ENCODE peak calls at places on chromosomes 6 and 20, in eight cellular contexts. K is tibial artery, G is IMR-90, X is mesenchymal stem cell, O is fibroblast of lung, W is OCI-LY7, A is substantia nigra, P is heart right ventricle. D is an unnamed sample.

GRCh38 chr20:23225407-23226060 is 125.1 kb upstream of the NXT1 start:
- DNase-seq in W (no peak), O (peak), G (peak), A (peak), P (no peak), X (peak), K (peak), D (peak)

GRCh38 chr6:37807656-37808055 is 11.9 kb upstream of the ZFAND3 start:
- DNase-seq in G (no peak), W (no peak), O (no peak), X (no peak), K (no peak), A (peak), P (no peak), D (no peak)

GRCh38 chr6:89689732-89690131 is 51.2 kb upstream of the LYRM2 start:
- DNase-seq in G (no peak), A (peak), W (no peak), X (no peak), K (no peak), O (no peak), P (peak), D (no peak)

GRCh38 chr6:5783584-5784089 is 223.1 kb downstream of the NRN1 start:
- DNase-seq in A (no peak), P (no peak), K (no peak), W (no peak), X (no peak), O (no peak), G (no peak), D (no peak)

GRCh38 chr6:125789576-125790402 is 971 bp upstream of the NCOA7 start:
- DNase-seq in G (peak), K (peak), W (peak), P (peak), O (peak), A (peak), X (peak), D (peak)

GRCh38 chr6:47308674-47309325 is 905 bp downstream of the TNFRSF21 start:
- DNase-seq in A (peak), G (peak), K (no peak), O (peak), W (peak), X (peak), P (peak), D (peak)

GRCh38 chr20:39568090-39568489 is 605.9 kb downstream of the DHX35 start:
- DNase-seq in W (no peak), A (no peak), X (no peak), K (no peak), G (no peak), O (no peak), P (no peak), D (no peak)

GRCh38 chr6:33869826-33870423 is 66.1 kb upstream of the MLN start:
- DNase-seq in K (no peak), P (no peak), O (no peak), W (no peak), X (no peak), A (no peak), G (no peak), D (no peak)

GRCh38 chr6:169966312-169967181 is 215.1 kb downstream of the ERMARD start:
- DNase-seq in W (no peak), K (no peak), X (no peak), P (no peak), G (no peak), A (no peak), O (no peak), D (peak)

GRCh38 chr6:108565893-108566292 is 5.2 kb downstream of the FOXO3 start:
- DNase-seq in O (peak), W (peak), G (peak), P (peak), K (peak), X (peak), A (no peak), D (no peak)

GRCh38 chr6:115133790-115134189 is 791.0 kb upstream of the HS3ST5 start:
- DNase-seq in P (no peak), G (no peak), K (no peak), W (no peak), A (no peak), O (no peak), X (no peak), D (no peak)

DNA sequence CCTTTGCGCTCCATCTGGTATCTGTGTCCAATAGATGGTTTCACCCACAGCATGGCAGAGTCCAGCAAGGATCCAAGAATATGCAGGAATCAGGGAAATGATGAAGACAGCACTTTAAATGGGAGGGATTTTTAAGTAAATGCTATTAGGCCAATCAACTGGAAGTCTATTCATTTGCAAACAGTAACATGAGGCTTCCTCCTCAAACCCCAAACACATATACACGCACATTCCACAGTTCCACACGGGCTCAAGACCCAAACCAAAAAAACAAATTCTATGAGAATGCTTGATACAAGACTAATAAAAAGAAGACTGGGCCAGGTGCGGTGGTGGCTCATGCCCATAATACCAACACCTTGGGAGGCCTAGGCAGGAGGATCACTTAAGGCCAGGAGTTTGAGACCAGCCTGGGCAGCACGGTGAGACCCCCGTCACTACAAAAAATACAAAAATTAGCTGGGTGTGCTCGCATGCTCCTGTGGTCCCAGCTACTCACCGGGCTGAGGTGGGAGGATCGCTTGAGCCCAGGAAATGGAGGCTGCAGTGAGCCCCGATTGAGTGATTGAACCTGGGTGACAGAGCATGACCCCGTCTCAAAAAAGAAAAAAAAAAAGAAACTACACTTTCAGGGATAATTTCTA is 21.9 kb upstream of the TFAP2C start:
- DNase-seq in P (no peak), A (no peak), K (no peak), G (no peak), X (no peak), W (no peak), O (no peak), D (no peak)
- H3K27ac ChIP-seq in P (no peak), A (no peak), K (no peak), G (no peak), X (no peak), W (no peak), O (no peak), D (no peak)

GRCh38 chr20:17806107-17806506 is 106.3 kb downstream of the BANF2 start:
- DNase-seq in W (no peak), K (no peak), G (no peak), P (no peak), O (no peak), X (no peak), A (no peak), D (no peak)

GRCh38 chr20:17808782-17809181 is 109.0 kb downstream of the BANF2 start:
- DNase-seq in X (no peak), P (no peak), A (no peak), W (no peak), O (no peak), G (no peak), K (no peak), D (no peak)

GRCh38 chr20:17808357-17808756 is 108.6 kb downstream of the BANF2 start:
- DNase-seq in G (peak), K (peak), A (no peak), X (peak), W (no peak), P (peak), O (peak), D (no peak)

GRCh38 chr20:17807670-17808069 is 107.9 kb downstream of the BANF2 start:
- DNase-seq in X (peak), K (no peak), W (no peak), G (peak), A (no peak), P (no peak), O (no peak), D (no peak)

GRCh38 chr20:17806739-17807441 is 107.1 kb downstream of the BANF2 start:
- DNase-seq in K (peak), A (peak), X (no peak), G (peak), O (peak), P (peak), W (no peak), D (peak)
- H3K27ac ChIP-seq in K (peak), A (no peak), X (no peak), G (peak), O (peak), P (peak), W (no peak), D (peak)

GRCh38 chr6:135162678-135163439 is 18.2 kb upstream of the MYB start:
- DNase-seq in A (no peak), K (no peak), W (peak), X (peak), G (no peak), O (no peak), P (no peak), D (no peak)
- H3K27ac ChIP-seq in A (no peak), K (no peak), W (peak), X (no peak), G (no peak), O (no peak), P (no peak), D (no peak)

GRCh38 chr6:69792292-69792691 is 4.5 kb downstream of the LMBRD1 start:
- DNase-seq in X (peak), A (no peak), W (no peak), K (peak), P (no peak), O (no peak), G (no peak), D (no peak)
- H3K27ac ChIP-seq in X (no peak), A (no peak), W (no peak), K (peak), P (peak), O (no peak), G (no peak), D (no peak)

GRCh38 chr20:50015993-50016770 is 33.4 kb downstream of the SNAI1 start:
- DNase-seq in W (no peak), G (no peak), O (no peak), P (no peak), K (no peak), X (peak), A (no peak), D (no peak)

GRCh38 chr20:50014570-50015562 is 32.1 kb downstream of the SNAI1 start:
- DNase-seq in X (no peak), A (no peak), G (no peak), P (no peak), K (no peak), O (no peak), W (no peak), D (no peak)

GRCh38 chr20:50015636-50015992 is 32.8 kb downstream of the SNAI1 start:
- DNase-seq in K (no peak), P (no peak), X (no peak), W (no peak), G (no peak), A (no peak), O (no peak), D (no peak)

GRCh38 chr20:50012282-50013263 is 29.8 kb downstream of the SNAI1 start:
- DNase-seq in W (peak), G (no peak), K (no peak), P (no peak), O (no peak), A (no peak), X (no peak), D (no peak)

DNA sequence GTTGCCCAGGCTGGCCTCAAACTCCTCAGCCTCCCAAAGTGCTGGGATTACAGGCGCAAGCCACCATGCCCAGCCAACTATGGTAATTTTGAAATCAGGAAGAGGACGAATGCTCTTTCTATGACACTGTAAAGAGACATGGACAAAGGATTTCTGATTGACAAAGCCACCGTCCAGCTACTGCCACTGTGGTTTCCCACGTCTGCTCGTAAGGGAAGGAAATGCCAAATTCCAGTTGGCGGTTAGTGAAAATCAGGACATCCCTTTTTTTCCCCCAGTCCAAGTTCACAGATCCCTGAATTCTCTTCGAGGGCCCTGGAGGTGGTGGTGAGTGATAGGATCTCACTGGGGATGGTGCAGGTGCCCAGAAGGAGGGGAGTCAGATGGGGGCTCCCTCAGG is 31.2 kb downstream of the SNAI1 start:
- DNase-seq in X (no peak), O (no peak), G (no peak), A (no peak), W (no peak), K (no peak), P (no peak), D (no peak)
- H3K27ac ChIP-seq in X (no peak), O (no peak), G (no peak), A (no peak), W (peak), K (no peak), P (no peak), D (no peak)

DNA sequence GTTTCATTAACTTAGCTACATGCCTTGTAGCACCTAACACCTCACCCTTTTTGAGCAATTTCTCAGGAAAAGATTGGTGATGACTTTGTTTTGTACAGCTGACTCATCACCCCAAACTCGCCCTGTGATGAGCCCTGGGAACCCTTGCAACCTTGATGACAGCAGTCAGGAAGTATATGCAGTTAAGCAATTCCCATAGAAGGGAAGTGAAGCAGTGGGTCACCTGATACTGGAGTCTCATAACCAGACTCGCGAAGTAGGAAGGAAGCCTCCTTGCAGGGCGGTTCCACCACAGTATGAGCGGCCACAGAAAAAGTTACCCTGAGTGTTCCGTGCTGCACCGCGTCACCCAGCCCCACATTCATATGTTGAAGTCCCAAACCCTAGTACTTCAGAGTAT is 82.0 kb upstream of the EDN1 start:
- DNase-seq in W (no peak), P (no peak), A (no peak), G (peak), K (peak), O (peak), X (peak), D (no peak)
- H3K27ac ChIP-seq in W (no peak), P (no peak), A (no peak), G (no peak), K (no peak), O (no peak), X (no peak), D (no peak)

GRCh38 chr6:2853766-2854393 is 12.2 kb upstream of the SERPINB1 start:
- DNase-seq in P (no peak), O (peak), W (peak), K (no peak), G (peak), A (no peak), X (peak), D (peak)

GRCh38 chr6:2851727-2852513 is 10.3 kb upstream of the SERPINB1 start:
- DNase-seq in O (no peak), P (no peak), K (no peak), W (no peak), G (no peak), A (no peak), X (no peak), D (no peak)

GRCh38 chr6:2854394-2854982 is 12.8 kb upstream of the SERPINB1 start:
- DNase-seq in W (no peak), X (peak), O (no peak), K (no peak), P (no peak), G (peak), A (peak), D (no peak)

GRCh38 chr6:2852514-2852855 is 10.8 kb upstream of the SERPINB1 start:
- DNase-seq in W (no peak), P (no peak), K (no peak), G (no peak), X (no peak), O (no peak), A (no peak), D (no peak)

GRCh38 chr6:2852921-2853322 is 11.3 kb upstream of the SERPINB1 start:
- DNase-seq in O (no peak), K (no peak), X (no peak), W (no peak), P (no peak), G (no peak), A (no peak), D (no peak)
- H3K27ac ChIP-seq in O (no peak), K (no peak), X (no peak), W (peak), P (no peak), G (peak), A (peak), D (no peak)

DNA sequence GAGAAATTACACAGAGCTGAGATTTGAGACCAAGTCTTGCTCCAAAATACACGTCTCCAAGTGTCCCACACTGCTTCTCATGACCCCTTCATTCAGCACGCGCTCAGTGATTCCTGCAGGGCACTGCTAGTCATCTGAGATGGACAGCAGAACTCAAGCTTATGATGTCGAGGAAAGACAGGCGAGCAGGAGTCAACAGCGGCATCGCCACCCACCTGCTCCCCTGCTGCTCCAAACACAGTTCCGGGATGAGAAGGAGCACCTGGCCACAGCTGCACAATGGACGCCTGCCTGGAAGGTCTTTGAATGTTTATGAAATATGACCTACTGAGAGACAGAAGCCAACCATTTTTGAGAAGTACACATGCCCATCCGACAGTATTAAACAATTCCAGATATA is 16.6 kb downstream of the PDE10A start:
- DNase-seq in O (no peak), K (no peak), A (no peak), G (no peak), W (no peak), X (no peak), P (no peak), D (no peak)
- H3K27ac ChIP-seq in O (no peak), K (no peak), A (no peak), G (no peak), W (no peak), X (no peak), P (no peak), D (no peak)

GRCh38 chr20:50654899-50655298 is 36.4 kb downstream of the RIPOR3 start:
- DNase-seq in X (no peak), W (no peak), P (no peak), G (no peak), O (peak), A (no peak), K (no peak), D (no peak)
- H3K27ac ChIP-seq in X (no peak), W (no peak), P (peak), G (peak), O (peak), A (no peak), K (peak), D (peak)

GRCh38 chr6:149855040-149855654 is 9.0 kb downstream of the LRP11 start:
- DNase-seq in W (no peak), G (peak), A (no peak), X (peak), K (no peak), P (no peak), O (peak), D (no peak)

GRCh38 chr6:149857541-149857940 is 6.6 kb downstream of the LRP11 start:
- DNase-seq in A (no peak), O (no peak), W (no peak), K (no peak), G (no peak), X (no peak), P (no peak), D (no peak)

GRCh38 chr6:149854532-149854931 is 9.6 kb downstream of the LRP11 start:
- DNase-seq in K (no peak), G (no peak), P (no peak), O (peak), A (no peak), W (no peak), X (no peak), D (no peak)

GRCh38 chr6:149855741-149856140 is 8.4 kb downstream of the LRP11 start:
- DNase-seq in A (no peak), O (no peak), K (no peak), G (no peak), W (no peak), P (no peak), X (no peak), D (no peak)

GRCh38 chr6:149856256-149856994 is 7.7 kb downstream of the LRP11 start:
- DNase-seq in O (no peak), G (no peak), X (peak), A (no peak), W (no peak), K (no peak), P (no peak), D (no peak)
- H3K27ac ChIP-seq in O (peak), G (peak), X (peak), A (no peak), W (no peak), K (no peak), P (no peak), D (no peak)